ENCODE peak calls at places on chromosomes 5 and 9, in six cellular contexts. O is SJSA1, V is NCI-H524 treated with DMSO at 0.1 percent for 48 hours, L is heart right ventricle, A is NCI-H1105 treated with DMSO at 0.1 percent for 48 hours, U is glomerular endothelial cell. X is an unnamed sample.

GRCh38 chr5:167853421-167853820 is 438.0 kb upstream of the WWC1 start:
- DNase-seq in A (no peak), V (no peak), U (no peak), L (no peak), O (no peak), X (no peak)

GRCh38 chr5:55159763-55160492 is at the start of gene GPX8:
- DNase-seq in V (peak; percentile 59), U (peak; percentile 85), L (peak; percentile 38), A (no peak), O (peak; percentile 70), X (peak; percentile 96)

GRCh38 chr9:33468215-33468730 is 5.5 kb downstream of the NOL6 start:
- DNase-seq in A (no peak), O (no peak), V (no peak), L (no peak), U (no peak), X (no peak)

GRCh38 chr9:137672907-137673791 is 54.3 kb downstream of the EHMT1 start:
- DNase-seq in L (peak; percentile 51), O (no peak), V (no peak), U (peak; percentile 63), A (peak; percentile 6), X (peak; percentile 81)

GRCh38 chr5:123455095-123455494 is 31.9 kb upstream of the CEP120 start:
- DNase-seq in L (no peak), V (peak; percentile 95), A (no peak), O (no peak), U (no peak), X (peak; percentile 71)

GRCh38 chr5:79036769-79037168 is 32.7 kb downstream of the DMGDH start:
- DNase-seq in U (no peak), L (no peak), A (no peak), V (no peak), O (no peak), X (no peak)

GRCh38 chr5:24750356-24750755 is 105.6 kb upstream of the CDH10 start:
- DNase-seq in A (no peak), U (no peak), V (no peak), O (no peak), L (no peak), X (no peak)

GRCh38 chr9:78707481-78707977 is 410.6 kb downstream of the PSAT1 start:
- DNase-seq in V (no peak), A (no peak), U (no peak), O (no peak), L (no peak), X (no peak)

GRCh38 chr5:79225026-79225425 is 10.9 kb upstream of the JMY start:
- DNase-seq in L (no peak), O (no peak), A (no peak), U (no peak), V (no peak), X (no peak)

GRCh38 chr9:137649553-137649952 is 30.7 kb downstream of the EHMT1 start:
- DNase-seq in A (no peak), V (no peak), L (no peak), U (no peak), O (no peak), X (no peak)

GRCh38 chr9:109418827-109419226 is 79.3 kb downstream of the PTPN3 start:
- DNase-seq in O (no peak), U (no peak), L (no peak), A (no peak), V (no peak), X (no peak)

GRCh38 chr5:59790399-59791130 is 103.0 kb downstream of the PDE4D start:
- DNase-seq in A (no peak), O (no peak), V (no peak), U (peak; percentile 90), L (no peak), X (no peak)

GRCh38 chr9:111431684-111432083 is 52.5 kb downstream of the ECPAS start:
- DNase-seq in U (no peak), L (no peak), A (no peak), V (no peak), O (no peak), X (no peak)

GRCh38 chr5:775960-776861 is 8.3 kb downstream of the ZDHHC11B start:
- DNase-seq in A (no peak), L (no peak), V (no peak), U (no peak), O (peak; percentile 55), X (no peak)

GRCh38 chr5:88674262-88675158 is 208.5 kb downstream of the MEF2C start:
- DNase-seq in U (no peak), O (no peak), L (no peak), A (no peak), V (peak; percentile 55), X (peak; percentile 88)

GRCh38 chr5:92641031-92641962 is 939.7 kb downstream of the NR2F1-AS1 start:
- DNase-seq in V (peak; percentile 4), L (peak; percentile 14), U (peak; percentile 86), A (peak; percentile 68), O (peak; percentile 50), X (peak; percentile 33)

GRCh38 chr9:135209852-135210251 is 122.4 kb downstream of the OLFM1 start:
- DNase-seq in V (no peak), A (no peak), O (no peak), U (no peak), L (no peak), X (no peak)

GRCh38 chr5:891117-891836 is 1.3 kb downstream of the BRD9 start:
- DNase-seq in U (no peak), A (no peak), L (no peak), O (no peak), V (no peak), X (no peak)

GRCh38 chr5:128965011-128965637 is at the start of gene SLC27A6:
- DNase-seq in V (no peak), U (no peak), A (no peak), O (peak; percentile 57), L (peak; percentile 30), X (no peak)

GRCh38 chr9:77751341-77752091 is 103.4 kb upstream of the GNA14 start:
- DNase-seq in L (peak; percentile 61), O (peak; percentile 54), A (peak; percentile 60), U (peak; percentile 72), V (no peak), X (peak; percentile 62)

GRCh38 chr5:163306421-163306820 is 131.0 kb upstream of the CCNG1 start:
- DNase-seq in A (no peak), O (no peak), L (no peak), U (no peak), V (no peak), X (no peak)

GRCh38 chr9:104027295-104027694 is 66.8 kb upstream of the SMC2 start:
- DNase-seq in A (no peak), L (no peak), V (no peak), O (no peak), U (no peak), X (no peak)

GRCh38 chr5:151191661-151192060 is 32.2 kb downstream of the CCDC69 start:
- DNase-seq in O (peak; percentile 13), V (no peak), U (no peak), A (no peak), L (no peak), X (no peak)

GRCh38 chr9:115461284-115461683 is 343.3 kb upstream of the TNC start:
- DNase-seq in L (no peak), U (no peak), V (no peak), A (no peak), O (no peak), X (no peak)